ENCODE peak calls at places on chromosomes 16 and 17, in ten cellular contexts. One of them, this sample, is unnamed.

GRCh38 chr16:61921373-61921772 is 114.9 kb downstream of the CDH8 start:
- DNase-seq in dorsolateral prefrontal cortex: no peak
- DNase-seq in fibroblast of lung: no peak
- DNase-seq in uterus: no peak
- DNase-seq in cardiac muscle cell: no peak
- DNase-seq in H9: no peak
- DNase-seq in pancreas: no peak
- DNase-seq in DND-41: no peak
- DNase-seq in fibroblast of pulmonary artery: no peak
- DNase-seq in HFF-Myc: no peak
- DNase-seq in this sample: no peak

GRCh38 chr17:4444782-4445473 is 11.2 kb downstream of the SPNS3 start:
- DNase-seq in dorsolateral prefrontal cortex: no peak
- DNase-seq in fibroblast of lung: no peak
- DNase-seq in uterus: no peak
- DNase-seq in cardiac muscle cell: peak
- DNase-seq in H9: no peak
- DNase-seq in pancreas: peak
- DNase-seq in DND-41: peak
- DNase-seq in fibroblast of pulmonary artery: no peak
- DNase-seq in HFF-Myc: no peak
- DNase-seq in this sample: no peak

GRCh38 chr17:37110012-37110701 is 161.4 kb downstream of the AATF start:
- DNase-seq in dorsolateral prefrontal cortex: no peak
- DNase-seq in fibroblast of lung: no peak
- DNase-seq in uterus: no peak
- DNase-seq in cardiac muscle cell: no peak
- DNase-seq in H9: peak
- DNase-seq in pancreas: no peak
- DNase-seq in DND-41: no peak
- DNase-seq in fibroblast of pulmonary artery: no peak
- DNase-seq in HFF-Myc: no peak
- DNase-seq in this sample: no peak

GRCh38 chr17:41773190-41773588 is 13.3 kb downstream of the JUP start:
- DNase-seq in dorsolateral prefrontal cortex: no peak
- DNase-seq in fibroblast of lung: peak
- DNase-seq in uterus: peak
- DNase-seq in cardiac muscle cell: peak
- DNase-seq in H9: peak
- DNase-seq in pancreas: peak
- DNase-seq in DND-41: no peak
- DNase-seq in fibroblast of pulmonary artery: peak
- DNase-seq in HFF-Myc: peak
- DNase-seq in this sample: no peak

GRCh38 chr16:31250782-31251384 is 8.9 kb upstream of the ITGAM start:
- DNase-seq in dorsolateral prefrontal cortex: no peak
- DNase-seq in fibroblast of lung: no peak
- DNase-seq in uterus: no peak
- DNase-seq in cardiac muscle cell: no peak
- DNase-seq in H9: no peak
- DNase-seq in pancreas: no peak
- DNase-seq in DND-41: no peak
- DNase-seq in fibroblast of pulmonary artery: no peak
- DNase-seq in HFF-Myc: no peak
- DNase-seq in this sample: no peak

GRCh38 chr16:16197966-16198365 is 25.3 kb downstream of the ABCC6 start:
- DNase-seq in dorsolateral prefrontal cortex: no peak
- DNase-seq in fibroblast of lung: no peak
- DNase-seq in uterus: no peak
- DNase-seq in cardiac muscle cell: no peak
- DNase-seq in H9: no peak
- DNase-seq in pancreas: no peak
- DNase-seq in DND-41: no peak
- DNase-seq in fibroblast of pulmonary artery: no peak
- DNase-seq in HFF-Myc: no peak
- DNase-seq in this sample: no peak

GRCh38 chr17:68238894-68239293 is 8.9 kb upstream of the AMZ2 start:
- DNase-seq in dorsolateral prefrontal cortex: no peak
- DNase-seq in fibroblast of lung: no peak
- DNase-seq in uterus: no peak
- DNase-seq in cardiac muscle cell: no peak
- DNase-seq in H9: no peak
- DNase-seq in pancreas: no peak
- DNase-seq in DND-41: peak
- DNase-seq in fibroblast of pulmonary artery: no peak
- DNase-seq in HFF-Myc: no peak
- DNase-seq in this sample: no peak

GRCh38 chr17:77763575-77763974 is 194.9 kb upstream of the TNRC6C start:
- DNase-seq in dorsolateral prefrontal cortex: no peak
- DNase-seq in fibroblast of lung: no peak
- DNase-seq in uterus: no peak
- DNase-seq in cardiac muscle cell: no peak
- DNase-seq in H9: no peak
- DNase-seq in pancreas: no peak
- DNase-seq in DND-41: no peak
- DNase-seq in fibroblast of pulmonary artery: no peak
- DNase-seq in HFF-Myc: no peak
- DNase-seq in this sample: no peak

GRCh38 chr16:53129281-53130192 is 74.7 kb downstream of the CHD9 start:
- DNase-seq in dorsolateral prefrontal cortex: no peak
- DNase-seq in fibroblast of lung: peak
- DNase-seq in uterus: no peak
- DNase-seq in cardiac muscle cell: peak
- DNase-seq in H9: no peak
- DNase-seq in pancreas: no peak
- DNase-seq in DND-41: no peak
- DNase-seq in fibroblast of pulmonary artery: peak
- DNase-seq in HFF-Myc: no peak
- DNase-seq in this sample: peak

GRCh38 chr16:15434425-15435215 is at the start of gene BMERB1:
- DNase-seq in dorsolateral prefrontal cortex: peak
- DNase-seq in fibroblast of lung: peak
- DNase-seq in uterus: peak
- DNase-seq in cardiac muscle cell: peak
- DNase-seq in H9: peak
- DNase-seq in pancreas: peak
- DNase-seq in DND-41: no peak
- DNase-seq in fibroblast of pulmonary artery: peak
- DNase-seq in HFF-Myc: no peak
- DNase-seq in this sample: peak

GRCh38 chr17:17072546-17072945 is 30.3 kb downstream of the MPRIP start:
- DNase-seq in dorsolateral prefrontal cortex: no peak
- DNase-seq in fibroblast of lung: no peak
- DNase-seq in uterus: peak
- DNase-seq in cardiac muscle cell: no peak
- DNase-seq in H9: no peak
- DNase-seq in pancreas: peak
- DNase-seq in DND-41: no peak
- DNase-seq in fibroblast of pulmonary artery: no peak
- DNase-seq in HFF-Myc: no peak
- DNase-seq in this sample: no peak

GRCh38 chr16:21727344-21727743 is 63.6 kb downstream of the OTOA start:
- DNase-seq in dorsolateral prefrontal cortex: no peak
- DNase-seq in fibroblast of lung: no peak
- DNase-seq in uterus: no peak
- DNase-seq in cardiac muscle cell: no peak
- DNase-seq in H9: no peak
- DNase-seq in pancreas: no peak
- DNase-seq in DND-41: no peak
- DNase-seq in fibroblast of pulmonary artery: no peak
- DNase-seq in HFF-Myc: no peak
- DNase-seq in this sample: no peak

GRCh38 chr16:79943738-79944137 is 343.2 kb upstream of the MAF start:
- DNase-seq in dorsolateral prefrontal cortex: no peak
- DNase-seq in fibroblast of lung: no peak
- DNase-seq in uterus: no peak
- DNase-seq in cardiac muscle cell: no peak
- DNase-seq in H9: no peak
- DNase-seq in pancreas: no peak
- DNase-seq in DND-41: no peak
- DNase-seq in fibroblast of pulmonary artery: no peak
- DNase-seq in HFF-Myc: no peak
- DNase-seq in this sample: no peak

GRCh38 chr16:72938426-72939164 is 109.3 kb downstream of the ZFHX3 start:
- DNase-seq in dorsolateral prefrontal cortex: no peak
- DNase-seq in fibroblast of lung: peak
- DNase-seq in uterus: peak
- DNase-seq in cardiac muscle cell: peak
- DNase-seq in H9: no peak
- DNase-seq in pancreas: no peak
- DNase-seq in DND-41: no peak
- DNase-seq in fibroblast of pulmonary artery: peak
- DNase-seq in HFF-Myc: no peak
- DNase-seq in this sample: no peak

GRCh38 chr16:8943001-8943763 is 20.5 kb downstream of the USP7 start:
- DNase-seq in dorsolateral prefrontal cortex: no peak
- DNase-seq in fibroblast of lung: no peak
- DNase-seq in uterus: no peak
- DNase-seq in cardiac muscle cell: no peak
- DNase-seq in H9: no peak
- DNase-seq in pancreas: no peak
- DNase-seq in DND-41: no peak
- DNase-seq in fibroblast of pulmonary artery: no peak
- DNase-seq in HFF-Myc: no peak
- DNase-seq in this sample: no peak

GRCh38 chr16:77894054-77894632 is 105.8 kb downstream of the VAT1L start:
- DNase-seq in dorsolateral prefrontal cortex: no peak
- DNase-seq in fibroblast of lung: no peak
- DNase-seq in uterus: no peak
- DNase-seq in cardiac muscle cell: no peak
- DNase-seq in H9: no peak
- DNase-seq in pancreas: no peak
- DNase-seq in DND-41: no peak
- DNase-seq in fibroblast of pulmonary artery: no peak
- DNase-seq in HFF-Myc: no peak
- DNase-seq in this sample: no peak

DNA sequence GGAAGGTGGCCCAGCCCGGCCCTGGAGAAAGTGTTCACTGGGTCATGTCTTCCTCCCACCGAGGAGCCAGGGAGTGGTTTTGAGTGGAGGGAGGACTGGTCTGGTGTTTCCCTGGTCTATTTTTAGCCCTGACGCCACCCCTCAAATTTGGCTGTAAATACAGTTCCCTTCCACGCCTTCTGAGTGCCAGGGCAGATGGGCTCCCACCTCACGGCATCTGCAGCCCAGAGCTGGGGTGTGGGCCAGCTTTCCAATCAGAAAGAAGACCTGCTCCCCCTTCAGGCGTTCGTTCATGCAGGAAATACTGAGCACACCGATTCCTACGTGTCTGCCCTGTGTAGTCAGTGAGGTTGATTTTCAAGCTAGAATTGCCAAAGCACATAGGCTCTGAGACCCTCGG is 53.7 kb downstream of the SNX20 start:
- DNase-seq in dorsolateral prefrontal cortex: no peak
- DNase-seq in fibroblast of lung: peak
- DNase-seq in uterus: peak
- DNase-seq in cardiac muscle cell: peak
- DNase-seq in H9: peak
- DNase-seq in pancreas: no peak
- DNase-seq in DND-41: peak
- DNase-seq in fibroblast of pulmonary artery: peak
- DNase-seq in HFF-Myc: no peak
- DNase-seq in this sample: no peak
- TF ChIP-seq CTCF in dorsolateral prefrontal cortex: peak
- TF ChIP-seq CTCF in fibroblast of lung: peak
- TF ChIP-seq CTCF in uterus: peak
- TF ChIP-seq CTCF in cardiac muscle cell: peak
- TF ChIP-seq CTCF in H9: peak
- TF ChIP-seq CTCF in pancreas: no peak
- TF ChIP-seq CTCF in DND-41: peak
- TF ChIP-seq CTCF in fibroblast of pulmonary artery: peak
- TF ChIP-seq CTCF in HFF-Myc: peak
- TF ChIP-seq CTCF in this sample: no peak

GRCh38 chr17:31549525-31550388 is 158.3 kb downstream of the RAB11FIP4 start:
- DNase-seq in dorsolateral prefrontal cortex: peak
- DNase-seq in fibroblast of lung: peak
- DNase-seq in uterus: peak
- DNase-seq in cardiac muscle cell: peak
- DNase-seq in H9: peak
- DNase-seq in pancreas: peak
- DNase-seq in DND-41: peak
- DNase-seq in fibroblast of pulmonary artery: peak
- DNase-seq in HFF-Myc: peak
- DNase-seq in this sample: peak
- TF ChIP-seq CTCF in dorsolateral prefrontal cortex: no peak
- TF ChIP-seq CTCF in fibroblast of lung: no peak
- TF ChIP-seq CTCF in uterus: no peak
- TF ChIP-seq CTCF in cardiac muscle cell: no peak
- TF ChIP-seq CTCF in H9: no peak
- TF ChIP-seq CTCF in pancreas: no peak
- TF ChIP-seq CTCF in DND-41: no peak
- TF ChIP-seq CTCF in fibroblast of pulmonary artery: no peak
- TF ChIP-seq CTCF in HFF-Myc: no peak
- TF ChIP-seq CTCF in this sample: no peak

DNA sequence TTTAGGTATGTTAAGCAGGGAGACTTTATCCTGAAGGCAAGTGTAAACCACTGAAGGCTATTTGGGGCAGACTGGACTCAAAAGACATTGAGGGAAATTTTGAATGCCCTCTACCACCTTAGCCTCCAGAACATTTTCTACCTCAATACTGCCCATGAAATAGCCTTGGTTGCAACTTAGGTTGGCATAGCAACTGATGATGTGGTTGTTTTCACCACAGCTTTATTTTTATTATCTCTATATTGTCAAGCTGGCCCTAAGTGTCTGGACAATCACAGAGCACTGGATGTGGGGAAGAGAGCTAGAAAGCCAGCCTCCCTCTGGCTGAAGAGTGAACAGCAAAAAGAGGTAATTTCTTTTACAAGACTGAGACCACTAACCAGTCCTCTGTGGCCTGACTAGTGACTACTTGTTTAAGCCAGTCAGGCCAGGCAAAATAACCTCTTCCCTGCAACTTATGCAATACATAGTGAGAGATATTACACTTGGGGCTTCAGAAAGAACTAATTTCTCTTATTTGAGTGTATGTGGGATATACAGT is 159.6 kb downstream of the HS3ST2 start:
- DNase-seq in dorsolateral prefrontal cortex: no peak
- DNase-seq in fibroblast of lung: no peak
- DNase-seq in uterus: no peak
- DNase-seq in cardiac muscle cell: no peak
- DNase-seq in H9: no peak
- DNase-seq in pancreas: no peak
- DNase-seq in DND-41: no peak
- DNase-seq in fibroblast of pulmonary artery: no peak
- DNase-seq in HFF-Myc: no peak
- DNase-seq in this sample: no peak
- TF ChIP-seq CTCF in dorsolateral prefrontal cortex: no peak
- TF ChIP-seq CTCF in fibroblast of lung: no peak
- TF ChIP-seq CTCF in uterus: no peak
- TF ChIP-seq CTCF in cardiac muscle cell: no peak
- TF ChIP-seq CTCF in H9: peak
- TF ChIP-seq CTCF in pancreas: no peak
- TF ChIP-seq CTCF in DND-41: no peak
- TF ChIP-seq CTCF in fibroblast of pulmonary artery: no peak
- TF ChIP-seq CTCF in HFF-Myc: no peak
- TF ChIP-seq CTCF in this sample: no peak

DNA sequence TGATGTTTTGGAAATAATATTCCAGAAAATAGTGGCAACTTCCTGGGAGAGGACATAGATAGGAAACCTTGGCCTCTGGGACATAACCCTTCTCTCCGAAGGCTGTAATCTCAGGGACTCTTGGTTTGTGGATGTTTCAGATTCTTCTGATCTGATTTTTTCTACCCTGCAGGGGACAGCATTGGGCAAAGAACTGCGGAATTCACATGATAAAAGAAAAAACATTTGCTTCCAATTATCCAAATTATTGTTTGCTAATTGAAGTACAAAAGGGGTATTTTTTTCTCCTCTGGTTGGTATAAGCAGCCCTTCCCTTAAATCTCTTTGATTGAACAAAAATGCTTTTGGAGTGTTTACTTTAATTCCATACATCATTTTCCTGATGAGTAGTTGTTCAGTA is 251.7 kb upstream of the IRX3 start:
- DNase-seq in dorsolateral prefrontal cortex: no peak
- DNase-seq in fibroblast of lung: no peak
- DNase-seq in uterus: no peak
- DNase-seq in cardiac muscle cell: no peak
- DNase-seq in H9: no peak
- DNase-seq in pancreas: no peak
- DNase-seq in DND-41: no peak
- DNase-seq in fibroblast of pulmonary artery: no peak
- DNase-seq in HFF-Myc: no peak
- DNase-seq in this sample: no peak
- TF ChIP-seq CTCF in dorsolateral prefrontal cortex: no peak
- TF ChIP-seq CTCF in fibroblast of lung: no peak
- TF ChIP-seq CTCF in uterus: no peak
- TF ChIP-seq CTCF in cardiac muscle cell: no peak
- TF ChIP-seq CTCF in H9: peak
- TF ChIP-seq CTCF in pancreas: no peak
- TF ChIP-seq CTCF in DND-41: no peak
- TF ChIP-seq CTCF in fibroblast of pulmonary artery: no peak
- TF ChIP-seq CTCF in HFF-Myc: peak
- TF ChIP-seq CTCF in this sample: no peak